ENCODE peak calls at places on chromosomes 2 and 18, in nine cellular contexts. W is C1 segment of cervical spinal cord; T is nucleus accumbens; L is fibroblast of mammary gland; G is activated naive CD8-positive, alpha-beta T cell treated with anti-CD3 and anti-CD28 coated beads, Interleukin-2, amount 50 U/mL, for 24 hours; N is activated gamma-delta T cell treated with Interleukin-2 at 50 U/mL for 16 hours; X is LoVo; J is skeletal muscle cell; M is stimulated activated CD4-positive, alpha-beta T cell treated with anti-CD3 and anti-CD28 coated beads, Interleukin-15, amount 100 ng/mL, for 24 hours. D is an unnamed sample.

GRCh38 chr2:19902272-19902730 is 518 bp upstream of the TTC32 start:
- DNase-seq in W (no peak), T (no peak), L (no peak), G (peak), N (no peak), X (no peak), J (no peak), M (no peak), D (no peak)

GRCh38 chr2:147910990-147911473 is 66.2 kb downstream of the ACVR2A start:
- DNase-seq in W (no peak), T (peak), L (peak), G (peak), N (peak), X (peak), J (peak), M (peak), D (no peak)

GRCh38 chr2:152606965-152607364 is 110.3 kb downstream of the PRPF40A start:
- DNase-seq in W (no peak), T (no peak), L (no peak), G (no peak), N (no peak), X (no peak), J (no peak), M (no peak), D (no peak)

GRCh38 chr2:96106991-96107882 is 9.1 kb downstream of the ADRA2B start:
- DNase-seq in W (no peak), T (no peak), L (no peak), G (no peak), N (no peak), X (no peak), J (no peak), M (no peak), D (no peak)

GRCh38 chr2:64865073-64865830 is 123.9 kb upstream of the SLC1A4 start:
- DNase-seq in W (peak), T (peak), L (peak), G (peak), N (peak), X (peak), J (no peak), M (peak), D (peak)

GRCh38 chr2:237858294-237859081 is 935 bp upstream of the RAMP1 start:
- DNase-seq in W (peak), T (peak), L (peak), G (peak), N (no peak), X (peak), J (peak), M (peak), D (peak)

GRCh38 chr18:37717098-37717497 is 151.5 kb upstream of the CELF4 start:
- DNase-seq in W (no peak), T (no peak), L (no peak), G (no peak), N (no peak), X (no peak), J (no peak), M (no peak), D (no peak)

GRCh38 chr18:77517901-77518300 is 268.3 kb downstream of the GALR1 start:
- DNase-seq in W (no peak), T (no peak), L (no peak), G (no peak), N (no peak), X (no peak), J (no peak), M (no peak), D (no peak)

GRCh38 chr2:54872783-54873182 is 149.3 kb downstream of the EML6 start:
- DNase-seq in W (no peak), T (no peak), L (no peak), G (no peak), N (no peak), X (no peak), J (no peak), M (no peak), D (no peak)

GRCh38 chr2:223835701-223836532 is 1.5 kb downstream of the AP1S3 start:
- DNase-seq in W (peak), T (no peak), L (no peak), G (peak), N (no peak), X (peak), J (no peak), M (no peak), D (no peak)

GRCh38 chr2:109637749-109638570 is 23.8 kb downstream of the SOWAHC start:
- DNase-seq in W (peak), T (no peak), L (peak), G (no peak), N (no peak), X (no peak), J (peak), M (no peak), D (no peak)

GRCh38 chr2:205161156-205161555 is 521.1 kb upstream of the NRP2 start:
- DNase-seq in W (no peak), T (no peak), L (peak), G (no peak), N (no peak), X (no peak), J (peak), M (no peak), D (no peak)

GRCh38 chr18:2471523-2471922 is 99.8 kb downstream of the METTL4 start:
- DNase-seq in W (no peak), T (no peak), L (no peak), G (no peak), N (no peak), X (no peak), J (no peak), M (peak), D (no peak)

GRCh38 chr2:11998626-11999378 is 252.4 kb downstream of the LPIN1 start:
- DNase-seq in W (no peak), T (no peak), L (no peak), G (no peak), N (no peak), X (no peak), J (no peak), M (no peak), D (no peak)

GRCh38 chr2:195319112-195319460 is 337.9 kb upstream of the SLC39A10 start:
- DNase-seq in W (no peak), T (no peak), L (peak), G (no peak), N (no peak), X (no peak), J (peak), M (no peak), D (no peak)

GRCh38 chr2:190277234-190278112 is 42.2 kb downstream of the HIBCH start:
- DNase-seq in W (no peak), T (no peak), L (peak), G (peak), N (no peak), X (peak), J (no peak), M (peak), D (no peak)

GRCh38 chr2:194723446-194723845 is 933.6 kb upstream of the SLC39A10 start:
- DNase-seq in W (no peak), T (no peak), L (no peak), G (no peak), N (no peak), X (no peak), J (peak), M (no peak), D (no peak)

GRCh38 chr2:97724946-97725688 is 11.7 kb downstream of the ZAP70 start:
- DNase-seq in W (no peak), T (no peak), L (no peak), G (no peak), N (no peak), X (no peak), J (no peak), M (no peak), D (no peak)

D was measured in NCI-H510A.